ENCODE peak calls at places on chromosomes 7 and 10, in nine cellular contexts. V is GM23248; D is adipocyte; R is heart right ventricle; E is mammary epithelial cell; N is CD4-positive, CD25-positive, alpha-beta regulatory T cell; P is upper lobe of right lung; A is H1; X is mucosa of descending colon. J is an unnamed sample.
A peak's percentile ranks its signal among the peaks of the same experiment; 100 is the strongest.

GRCh38 chr7:152959610-152960009 is 200.1 kb downstream of the ACTR3B start:
- DNase-seq in A (no peak), D (no peak), X (no peak), P (no peak), E (no peak), N (no peak), V (no peak), R (no peak), J (no peak)

GRCh38 chr7:80312139-80312661 is 177.6 kb downstream of the GNAI1 start:
- DNase-seq in R (no peak), A (no peak), D (peak; percentile 83), E (peak; percentile 78), X (no peak), P (no peak), N (peak; percentile 0), V (peak; percentile 56), J (peak; percentile 39)

GRCh38 chr10:117503170-117503885 is 39.2 kb upstream of the EMX2 start:
- DNase-seq in N (no peak), V (peak; percentile 77), R (no peak), X (no peak), D (peak; percentile 47), E (peak; percentile 19), P (peak; percentile 21), A (no peak), J (no peak)

GRCh38 chr7:9608560-9608959 is 1175.2 kb downstream of the NXPH1 start:
- DNase-seq in D (no peak), X (no peak), N (no peak), E (no peak), P (no peak), V (no peak), A (no peak), R (no peak), J (no peak)

GRCh38 chr7:96211954-96212353 is 109.9 kb downstream of the SLC25A13 start:
- DNase-seq in E (no peak), R (no peak), A (no peak), P (no peak), V (no peak), D (no peak), N (no peak), X (no peak), J (no peak)

GRCh38 chr7:156237614-156238013 is 403.0 kb upstream of the RNF32 start:
- DNase-seq in N (no peak), P (no peak), X (no peak), E (no peak), R (no peak), A (peak; percentile 11), D (no peak), V (no peak), J (no peak)

GRCh38 chr10:96470108-96470743 is 43.5 kb downstream of the TLL2 start:
- DNase-seq in X (no peak), P (no peak), R (peak; percentile 33), D (peak; percentile 29), N (peak; percentile 1), V (peak; percentile 53), A (peak; percentile 84), E (peak; percentile 19), J (peak; percentile 23)

GRCh38 chr7:150938566-150938965 is 39.6 kb downstream of the KCNH2 start:
- DNase-seq in E (no peak), X (no peak), V (no peak), N (no peak), P (no peak), A (no peak), D (no peak), R (no peak), J (no peak)

GRCh38 chr7:18425873-18426520 is 69.6 kb upstream of the HDAC9 start:
- DNase-seq in D (no peak), N (no peak), A (no peak), E (no peak), V (no peak), X (no peak), R (no peak), P (no peak), J (no peak)

GRCh38 chr10:97805096-97805879 is 33.5 kb upstream of the SFRP5 start:
- DNase-seq in N (no peak), X (no peak), D (no peak), A (no peak), P (no peak), E (no peak), V (no peak), R (no peak), J (no peak)

GRCh38 chr7:2913760-2914387 is 69.8 kb upstream of the GNA12 start:
- DNase-seq in X (no peak), N (no peak), E (no peak), A (no peak), D (no peak), P (no peak), V (no peak), R (no peak), J (no peak)

GRCh38 chr7:26850193-26850651 is 14.2 kb downstream of the SKAP2 start:
- DNase-seq in V (peak; percentile 48), A (no peak), X (no peak), D (no peak), P (no peak), R (no peak), E (peak; percentile 54), N (no peak), J (no peak)

GRCh38 chr7:18038391-18038790 is 10.7 kb upstream of the PRPS1L1 start:
- DNase-seq in N (no peak), E (no peak), X (no peak), V (no peak), A (no peak), P (no peak), R (no peak), D (no peak), J (no peak)

GRCh38 chr10:1933215-1933614 is 195.9 kb upstream of the ADARB2 start:
- DNase-seq in P (no peak), N (no peak), R (no peak), E (no peak), D (no peak), X (no peak), V (no peak), A (no peak), J (no peak)

GRCh38 chr7:143405671-143406352 is 2.8 kb downstream of the EPHA1 start:
- DNase-seq in N (no peak), A (peak; percentile 71), V (no peak), D (no peak), P (no peak), E (no peak), R (no peak), X (no peak), J (no peak)

GRCh38 chr7:143405158-143405557 is 3.5 kb downstream of the EPHA1 start:
- DNase-seq in A (no peak), P (no peak), X (peak; percentile 57), E (no peak), D (no peak), N (no peak), R (peak; percentile 62), V (no peak), J (no peak)

GRCh38 chr7:143408686-143409551 is at the start of gene EPHA1:
- DNase-seq in R (no peak), D (no peak), X (peak; percentile 82), A (peak; percentile 83), N (peak; percentile 52), P (peak; percentile 85), V (peak; percentile 42), E (peak; percentile 82), J (peak; percentile 81)

GRCh38 chr7:143408247-143408685 is 390 bp downstream of the EPHA1 start:
- DNase-seq in P (no peak), E (no peak), V (no peak), X (no peak), D (no peak), R (no peak), N (no peak), A (no peak), J (peak; percentile 41)

GRCh38 chr7:143407296-143408246 is 1.1 kb downstream of the EPHA1 start:
- DNase-seq in A (no peak), X (peak; percentile 40), R (no peak), V (no peak), D (no peak), P (no peak), N (peak; percentile 41), E (no peak), J (no peak)
- H3K4me3 ChIP-seq in A (peak overlapping the region; percentile 91), X (peak overlapping the region; percentile 47), R (no peak overlapping the region), V (no peak overlapping the region), D (no peak overlapping the region), P (peak overlapping the region; percentile 52), N (peak overlapping the region; percentile 47), E (peak overlapping the region; percentile 79), J (peak overlapping the region; percentile 58)

GRCh38 chr10:11741608-11742007 is 574 bp upstream of the ECHDC3 start:
- DNase-seq in D (no peak), R (no peak), V (no peak), N (no peak), E (no peak), P (no peak), A (no peak), X (no peak), J (no peak)

GRCh38 chr10:11742009-11742778 is at the start of gene ECHDC3:
- DNase-seq in N (peak; percentile 32), X (peak; percentile 77), E (peak; percentile 19), A (peak; percentile 84), P (peak; percentile 92), V (peak; percentile 49), D (peak; percentile 39), R (peak; percentile 61), J (peak; percentile 74)

GRCh38 chr10:11742779-11743298 is 657 bp downstream of the ECHDC3 start:
- DNase-seq in V (no peak), P (peak; percentile 78), X (no peak), N (no peak), A (peak; percentile 78), D (no peak), E (no peak), R (peak; percentile 62), J (peak; percentile 71)

GRCh38 chr10:11745045-11745444 is 2.9 kb downstream of the ECHDC3 start:
- DNase-seq in V (no peak), A (no peak), X (no peak), N (no peak), E (no peak), P (no peak), D (no peak), R (no peak), J (no peak)

GRCh38 chr10:11743461-11744338 is 1.5 kb downstream of the ECHDC3 start:
- DNase-seq in X (no peak), R (no peak), A (no peak), N (no peak), D (no peak), P (no peak), V (no peak), E (no peak), J (no peak)
- H3K4me3 ChIP-seq in X (no peak overlapping the region), R (peak overlapping the region; percentile 66), A (no peak overlapping the region), N (no peak overlapping the region), D (peak overlapping the region; percentile 69), P (peak overlapping the region; percentile 76), V (no peak overlapping the region), E (no peak overlapping the region), J (no peak overlapping the region)

DNA sequence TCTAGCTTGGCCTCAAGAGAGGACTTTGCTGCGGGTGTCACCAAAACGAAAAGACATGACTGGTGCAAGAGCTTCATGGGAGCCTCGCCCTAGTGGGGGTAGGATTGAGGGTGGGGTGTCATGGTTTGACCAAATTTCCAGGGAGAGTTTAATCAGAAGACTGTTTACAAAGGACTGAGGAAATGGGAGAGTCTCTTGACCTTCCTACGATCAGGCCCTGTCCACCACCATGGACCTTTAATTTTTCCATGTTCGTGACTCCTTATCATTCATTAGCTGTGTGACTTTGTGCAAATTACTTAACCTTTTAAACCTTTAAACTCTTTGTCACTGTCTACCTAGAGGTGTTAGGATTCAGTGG is 23.0 kb downstream of the AKR1E2 start:
- DNase-seq in P (no peak), R (no peak), A (no peak), E (no peak), N (no peak), D (no peak), V (no peak), X (no peak), J (no peak)
- H3K4me3 ChIP-seq in P (no peak overlapping the region), R (no peak overlapping the region), A (no peak overlapping the region), E (no peak overlapping the region), N (no peak overlapping the region), D (no peak overlapping the region), V (no peak overlapping the region), X (no peak overlapping the region), J (no peak overlapping the region)

GRCh38 chr7:20529260-20529659 is 86.2 kb upstream of the ABCB5 start:
- DNase-seq in X (no peak), E (no peak), N (no peak), V (no peak), P (no peak), A (no peak), D (no peak), R (no peak), J (no peak)
- H3K4me3 ChIP-seq in X (no peak overlapping the region), E (no peak overlapping the region), N (no peak overlapping the region), V (no peak overlapping the region), P (no peak overlapping the region), A (no peak overlapping the region), D (no peak overlapping the region), R (no peak overlapping the region), J (no peak overlapping the region)

J was measured in body of pancreas.